ENCODE peak calls at places on chromosome 12, in ten cellular contexts. One of them, this sample, is unnamed.

GRCh38 chr12:131432532-131433260 is 278.2 kb upstream of the SFSWAP start:
- DNase-seq in prostate gland: no peak
- DNase-seq in A549: no peak
- DNase-seq in H54: no peak
- DNase-seq in IMR-90: no peak
- DNase-seq in heart left ventricle: no peak
- DNase-seq in tibial nerve: no peak
- DNase-seq in uterus: no peak
- DNase-seq in adrenal gland: no peak
- DNase-seq in lower leg skin: peak
- DNase-seq in this sample: no peak

GRCh38 chr12:28253175-28253641 is 63.0 kb downstream of the CCDC91 start:
- DNase-seq in prostate gland: no peak
- DNase-seq in A549: no peak
- DNase-seq in H54: no peak
- DNase-seq in IMR-90: peak
- DNase-seq in heart left ventricle: no peak
- DNase-seq in tibial nerve: no peak
- DNase-seq in uterus: no peak
- DNase-seq in adrenal gland: no peak
- DNase-seq in lower leg skin: no peak
- DNase-seq in this sample: no peak

GRCh38 chr12:46351861-46352595 is 20.5 kb downstream of the SLC38A2 start:
- DNase-seq in prostate gland: no peak
- DNase-seq in A549: no peak
- DNase-seq in H54: no peak
- DNase-seq in IMR-90: no peak
- DNase-seq in heart left ventricle: no peak
- DNase-seq in tibial nerve: no peak
- DNase-seq in uterus: no peak
- DNase-seq in adrenal gland: no peak
- DNase-seq in lower leg skin: no peak
- DNase-seq in this sample: no peak

GRCh38 chr12:91890742-91891141 is 254.9 kb downstream of the BTG1 start:
- DNase-seq in prostate gland: no peak
- DNase-seq in A549: no peak
- DNase-seq in H54: no peak
- DNase-seq in IMR-90: peak
- DNase-seq in heart left ventricle: no peak
- DNase-seq in tibial nerve: no peak
- DNase-seq in uterus: no peak
- DNase-seq in adrenal gland: no peak
- DNase-seq in lower leg skin: no peak
- DNase-seq in this sample: no peak

GRCh38 chr12:84920331-84920730 is 7.7 kb upstream of the SLC6A15 start:
- DNase-seq in prostate gland: no peak
- DNase-seq in A549: no peak
- DNase-seq in H54: no peak
- DNase-seq in IMR-90: peak
- DNase-seq in heart left ventricle: no peak
- DNase-seq in tibial nerve: no peak
- DNase-seq in uterus: no peak
- DNase-seq in adrenal gland: no peak
- DNase-seq in lower leg skin: no peak
- DNase-seq in this sample: no peak

GRCh38 chr12:42447371-42447786 is 121.4 kb downstream of the PPHLN1 start:
- DNase-seq in prostate gland: no peak
- DNase-seq in A549: no peak
- DNase-seq in H54: no peak
- DNase-seq in IMR-90: no peak
- DNase-seq in heart left ventricle: no peak
- DNase-seq in tibial nerve: no peak
- DNase-seq in uterus: no peak
- DNase-seq in adrenal gland: no peak
- DNase-seq in lower leg skin: no peak
- DNase-seq in this sample: no peak

GRCh38 chr12:44774815-44775411 is 101.2 kb downstream of the NELL2 start:
- DNase-seq in prostate gland: no peak
- DNase-seq in A549: peak
- DNase-seq in H54: peak
- DNase-seq in IMR-90: peak
- DNase-seq in heart left ventricle: no peak
- DNase-seq in tibial nerve: no peak
- DNase-seq in uterus: no peak
- DNase-seq in adrenal gland: no peak
- DNase-seq in lower leg skin: no peak
- DNase-seq in this sample: peak

GRCh38 chr12:101172316-101172715 is 37.7 kb downstream of the SLC5A8 start:
- DNase-seq in prostate gland: no peak
- DNase-seq in A549: no peak
- DNase-seq in H54: no peak
- DNase-seq in IMR-90: peak
- DNase-seq in heart left ventricle: no peak
- DNase-seq in tibial nerve: no peak
- DNase-seq in uterus: no peak
- DNase-seq in adrenal gland: no peak
- DNase-seq in lower leg skin: no peak
- DNase-seq in this sample: peak

GRCh38 chr12:117485984-117486839 is 124.8 kb upstream of the NOS1 start:
- DNase-seq in prostate gland: no peak
- DNase-seq in A549: peak
- DNase-seq in H54: no peak
- DNase-seq in IMR-90: no peak
- DNase-seq in heart left ventricle: no peak
- DNase-seq in tibial nerve: no peak
- DNase-seq in uterus: no peak
- DNase-seq in adrenal gland: no peak
- DNase-seq in lower leg skin: no peak
- DNase-seq in this sample: no peak

GRCh38 chr12:41108032-41108431 is 80.1 kb upstream of the PDZRN4 start:
- DNase-seq in prostate gland: no peak
- DNase-seq in A549: no peak
- DNase-seq in H54: no peak
- DNase-seq in IMR-90: no peak
- DNase-seq in heart left ventricle: no peak
- DNase-seq in tibial nerve: no peak
- DNase-seq in uterus: peak
- DNase-seq in adrenal gland: no peak
- DNase-seq in lower leg skin: no peak
- DNase-seq in this sample: no peak

DNA sequence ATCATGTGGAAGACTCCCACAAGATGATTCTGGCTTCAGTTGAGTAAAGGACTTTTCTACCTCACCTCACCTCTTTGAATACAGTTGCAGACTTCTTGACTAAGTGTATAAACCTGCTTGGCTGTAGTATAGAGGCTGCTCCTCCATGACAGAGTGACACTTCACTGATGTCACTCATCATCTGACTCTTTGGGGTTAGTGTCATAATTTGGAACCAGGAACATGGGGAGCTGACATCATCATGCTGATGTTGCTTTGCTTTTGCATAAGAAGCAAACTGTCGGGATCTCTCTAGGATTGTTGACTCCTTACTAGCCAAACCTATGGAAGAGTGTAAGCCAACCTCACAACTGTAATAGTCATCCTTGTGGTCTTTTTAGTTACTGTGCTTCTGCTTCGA is 75.2 kb upstream of the PDZRN4 start:
- DNase-seq in prostate gland: no peak
- DNase-seq in A549: no peak
- DNase-seq in H54: no peak
- DNase-seq in IMR-90: no peak
- DNase-seq in heart left ventricle: no peak
- DNase-seq in tibial nerve: no peak
- DNase-seq in uterus: no peak
- DNase-seq in adrenal gland: no peak
- DNase-seq in lower leg skin: no peak
- DNase-seq in this sample: no peak
- TF ChIP-seq POLR2A in prostate gland: no peak
- TF ChIP-seq POLR2A in A549: no peak
- TF ChIP-seq POLR2A in H54: no peak
- TF ChIP-seq POLR2A in IMR-90: no peak
- TF ChIP-seq POLR2A in heart left ventricle: no peak
- TF ChIP-seq POLR2A in tibial nerve: no peak
- TF ChIP-seq POLR2A in uterus: no peak
- TF ChIP-seq POLR2A in adrenal gland: no peak
- TF ChIP-seq POLR2A in lower leg skin: no peak
- TF ChIP-seq POLR2A in this sample: no peak

GRCh38 chr12:50246159-50246865 is 37.0 kb downstream of the LIMA1 start:
- DNase-seq in prostate gland: no peak
- DNase-seq in A549: no peak
- DNase-seq in H54: no peak
- DNase-seq in IMR-90: no peak
- DNase-seq in heart left ventricle: no peak
- DNase-seq in tibial nerve: no peak
- DNase-seq in uterus: no peak
- DNase-seq in adrenal gland: no peak
- DNase-seq in lower leg skin: no peak
- DNase-seq in this sample: no peak

GRCh38 chr12:50249464-50250229 is 33.7 kb downstream of the LIMA1 start:
- DNase-seq in prostate gland: no peak
- DNase-seq in A549: no peak
- DNase-seq in H54: no peak
- DNase-seq in IMR-90: no peak
- DNase-seq in heart left ventricle: no peak
- DNase-seq in tibial nerve: no peak
- DNase-seq in uterus: no peak
- DNase-seq in adrenal gland: no peak
- DNase-seq in lower leg skin: no peak
- DNase-seq in this sample: no peak

GRCh38 chr12:50246873-50247612 is 36.3 kb downstream of the LIMA1 start:
- DNase-seq in prostate gland: peak
- DNase-seq in A549: peak
- DNase-seq in H54: peak
- DNase-seq in IMR-90: peak
- DNase-seq in heart left ventricle: peak
- DNase-seq in tibial nerve: peak
- DNase-seq in uterus: peak
- DNase-seq in adrenal gland: peak
- DNase-seq in lower leg skin: peak
- DNase-seq in this sample: peak

GRCh38 chr12:50248406-50248805 is 34.9 kb downstream of the LIMA1 start:
- DNase-seq in prostate gland: no peak
- DNase-seq in A549: no peak
- DNase-seq in H54: no peak
- DNase-seq in IMR-90: no peak
- DNase-seq in heart left ventricle: no peak
- DNase-seq in tibial nerve: no peak
- DNase-seq in uterus: no peak
- DNase-seq in adrenal gland: no peak
- DNase-seq in lower leg skin: no peak
- DNase-seq in this sample: no peak

GRCh38 chr12:50248883-50249282 is 34.4 kb downstream of the LIMA1 start:
- DNase-seq in prostate gland: no peak
- DNase-seq in A549: no peak
- DNase-seq in H54: no peak
- DNase-seq in IMR-90: no peak
- DNase-seq in heart left ventricle: no peak
- DNase-seq in tibial nerve: no peak
- DNase-seq in uterus: no peak
- DNase-seq in adrenal gland: no peak
- DNase-seq in lower leg skin: no peak
- DNase-seq in this sample: no peak
- TF ChIP-seq POLR2A in prostate gland: no peak
- TF ChIP-seq POLR2A in A549: no peak
- TF ChIP-seq POLR2A in H54: no peak
- TF ChIP-seq POLR2A in IMR-90: no peak
- TF ChIP-seq POLR2A in heart left ventricle: no peak
- TF ChIP-seq POLR2A in tibial nerve: no peak
- TF ChIP-seq POLR2A in uterus: no peak
- TF ChIP-seq POLR2A in adrenal gland: no peak
- TF ChIP-seq POLR2A in lower leg skin: no peak
- TF ChIP-seq POLR2A in this sample: no peak

GRCh38 chr12:68867606-68868005 is 59.6 kb downstream of the MDM2 start:
- DNase-seq in prostate gland: no peak
- DNase-seq in A549: no peak
- DNase-seq in H54: no peak
- DNase-seq in IMR-90: no peak
- DNase-seq in heart left ventricle: no peak
- DNase-seq in tibial nerve: no peak
- DNase-seq in uterus: no peak
- DNase-seq in adrenal gland: no peak
- DNase-seq in lower leg skin: no peak
- DNase-seq in this sample: no peak

GRCh38 chr12:68863109-68863770 is 55.3 kb downstream of the MDM2 start:
- DNase-seq in prostate gland: no peak
- DNase-seq in A549: no peak
- DNase-seq in H54: no peak
- DNase-seq in IMR-90: no peak
- DNase-seq in heart left ventricle: no peak
- DNase-seq in tibial nerve: no peak
- DNase-seq in uterus: no peak
- DNase-seq in adrenal gland: no peak
- DNase-seq in lower leg skin: peak
- DNase-seq in this sample: no peak

GRCh38 chr12:68861890-68862289 is 53.9 kb downstream of the MDM2 start:
- DNase-seq in prostate gland: no peak
- DNase-seq in A549: no peak
- DNase-seq in H54: no peak
- DNase-seq in IMR-90: no peak
- DNase-seq in heart left ventricle: no peak
- DNase-seq in tibial nerve: no peak
- DNase-seq in uterus: no peak
- DNase-seq in adrenal gland: no peak
- DNase-seq in lower leg skin: no peak
- DNase-seq in this sample: no peak

GRCh38 chr12:68865399-68866154 is 57.6 kb downstream of the MDM2 start:
- DNase-seq in prostate gland: no peak
- DNase-seq in A549: no peak
- DNase-seq in H54: no peak
- DNase-seq in IMR-90: no peak
- DNase-seq in heart left ventricle: no peak
- DNase-seq in tibial nerve: no peak
- DNase-seq in uterus: no peak
- DNase-seq in adrenal gland: no peak
- DNase-seq in lower leg skin: no peak
- DNase-seq in this sample: peak

GRCh38 chr12:68864604-68865003 is 56.6 kb downstream of the MDM2 start:
- DNase-seq in prostate gland: no peak
- DNase-seq in A549: no peak
- DNase-seq in H54: no peak
- DNase-seq in IMR-90: no peak
- DNase-seq in heart left ventricle: no peak
- DNase-seq in tibial nerve: no peak
- DNase-seq in uterus: no peak
- DNase-seq in adrenal gland: no peak
- DNase-seq in lower leg skin: no peak
- DNase-seq in this sample: no peak
- TF ChIP-seq POLR2A in prostate gland: no peak
- TF ChIP-seq POLR2A in A549: no peak
- TF ChIP-seq POLR2A in H54: no peak
- TF ChIP-seq POLR2A in IMR-90: no peak
- TF ChIP-seq POLR2A in heart left ventricle: no peak
- TF ChIP-seq POLR2A in tibial nerve: no peak
- TF ChIP-seq POLR2A in uterus: no peak
- TF ChIP-seq POLR2A in adrenal gland: no peak
- TF ChIP-seq POLR2A in lower leg skin: no peak
- TF ChIP-seq POLR2A in this sample: no peak

DNA sequence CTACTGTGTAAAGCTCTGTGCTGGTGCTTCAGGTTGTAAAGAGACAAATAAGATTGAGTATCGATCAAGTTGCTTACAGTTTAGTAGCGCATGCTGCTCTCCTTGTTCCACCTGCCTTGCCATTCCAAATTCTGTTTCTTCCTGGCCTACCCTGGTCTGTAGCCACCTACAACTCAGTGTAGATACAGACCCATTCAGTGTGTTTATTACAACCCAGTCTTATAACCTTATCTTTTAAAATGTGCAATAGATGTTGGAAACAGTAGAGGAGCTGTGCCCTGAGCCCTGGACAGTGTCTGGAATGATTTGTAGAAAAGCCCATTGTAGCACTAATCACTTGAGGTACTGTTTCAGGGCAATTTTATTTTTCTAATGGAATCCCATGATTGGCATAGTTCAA is 68.5 kb downstream of the DIP2B start:
- DNase-seq in prostate gland: no peak
- DNase-seq in A549: no peak
- DNase-seq in H54: no peak
- DNase-seq in IMR-90: no peak
- DNase-seq in heart left ventricle: no peak
- DNase-seq in tibial nerve: no peak
- DNase-seq in uterus: no peak
- DNase-seq in adrenal gland: no peak
- DNase-seq in lower leg skin: no peak
- DNase-seq in this sample: no peak
- TF ChIP-seq POLR2A in prostate gland: no peak
- TF ChIP-seq POLR2A in A549: no peak
- TF ChIP-seq POLR2A in H54: no peak
- TF ChIP-seq POLR2A in IMR-90: no peak
- TF ChIP-seq POLR2A in heart left ventricle: no peak
- TF ChIP-seq POLR2A in tibial nerve: no peak
- TF ChIP-seq POLR2A in uterus: no peak
- TF ChIP-seq POLR2A in adrenal gland: no peak
- TF ChIP-seq POLR2A in lower leg skin: no peak
- TF ChIP-seq POLR2A in this sample: no peak

This sample was measured in erythroblast.